ENCODE peak calls at places on chromosomes 16 and 17, in nine cellular contexts. P is transverse colon, R is ovary, Y is suprapubic skin, C is H1, V is sigmoid colon, A is A549, T is stomach, Z is K562. K is an unnamed sample.

GRCh38 chr17:41026668-41027471 is at the start of gene KRTAP1-5:
- DNase-seq in P (no peak), R (no peak), Y (no peak), C (no peak), V (no peak), A (no peak), T (no peak), Z (no peak), K (no peak)

GRCh38 chr16:4293822-4294457 is 21.1 kb upstream of the TFAP4 start:
- DNase-seq in P (no peak), R (peak; percentile 61), Y (no peak), C (no peak), V (peak; percentile 84), A (peak; percentile 50), T (peak; percentile 58), Z (peak; percentile 6), K (no peak)

GRCh38 chr16:48609453-48610023 is 442 bp downstream of the N4BP1 start:
- DNase-seq in P (peak; percentile 61), R (no peak), Y (no peak), C (no peak), V (peak; percentile 82), A (peak; percentile 48), T (peak; percentile 70), Z (no peak), K (no peak)

GRCh38 chr16:24189941-24190340 is 66.2 kb upstream of the CACNG3 start:
- DNase-seq in P (no peak), R (no peak), Y (no peak), C (no peak), V (no peak), A (no peak), T (no peak), Z (no peak), K (no peak)

GRCh38 chr17:18248300-18248731 is 10.2 kb downstream of the FLII start:
- DNase-seq in P (peak; percentile 67), R (peak; percentile 72), Y (no peak), C (no peak), V (peak; percentile 81), A (peak; percentile 98), T (peak; percentile 67), Z (peak; percentile 77), K (no peak)

GRCh38 chr17:35609831-35610230 is 22.7 kb downstream of the AP2B1 start:
- DNase-seq in P (no peak), R (no peak), Y (no peak), C (no peak), V (no peak), A (no peak), T (no peak), Z (no peak), K (no peak)

GRCh38 chr17:20120835-20121234 is 111.7 kb downstream of the SPECC1 start:
- DNase-seq in P (no peak), R (no peak), Y (no peak), C (no peak), V (no peak), A (no peak), T (no peak), Z (no peak), K (no peak)

GRCh38 chr16:70683146-70683944 is 2.5 kb downstream of the MTSS2 start:
- DNase-seq in P (no peak), R (no peak), Y (no peak), C (no peak), V (no peak), A (no peak), T (no peak), Z (no peak), K (no peak)

GRCh38 chr17:74252272-74252671 is 21.8 kb upstream of the DNAI2 start:
- DNase-seq in P (no peak), R (no peak), Y (no peak), C (no peak), V (no peak), A (no peak), T (no peak), Z (no peak), K (no peak)

GRCh38 chr17:57090560-57091185 is 5.6 kb downstream of the AKAP1 start:
- DNase-seq in P (no peak), R (no peak), Y (peak; percentile 50), C (no peak), V (no peak), A (no peak), T (no peak), Z (no peak), K (no peak)

GRCh38 chr17:57086069-57086930 is 1.3 kb downstream of the AKAP1 start:
- DNase-seq in P (peak; percentile 83), R (no peak), Y (no peak), C (no peak), V (peak; percentile 75), A (peak; percentile 79), T (peak; percentile 50), Z (peak; percentile 31), K (no peak)

GRCh38 chr17:57089391-57089790 is 4.3 kb downstream of the AKAP1 start:
- DNase-seq in P (no peak), R (no peak), Y (no peak), C (no peak), V (no peak), A (no peak), T (no peak), Z (no peak), K (no peak)

GRCh38 chr17:57085448-57086068 is 512 bp downstream of the AKAP1 start:
- DNase-seq in P (peak; percentile 88), R (peak; percentile 57), Y (peak; percentile 85), C (no peak), V (peak; percentile 84), A (peak; percentile 72), T (peak; percentile 80), Z (peak; percentile 74), K (peak; percentile 22)

GRCh38 chr17:57088298-57088697 is 3.3 kb downstream of the AKAP1 start:
- DNase-seq in P (no peak), R (no peak), Y (no peak), C (no peak), V (no peak), A (no peak), T (no peak), Z (no peak), K (no peak)
- H3K4me1 ChIP-seq in P (peaks cover 53% of the 10 kb centered on the region), R (peaks cover 16% of the 10 kb centered on the region), Y (peaks cover 45% of the 10 kb centered on the region), C (peaks cover 39% of the 10 kb centered on the region), V (peaks cover 78% of the 10 kb centered on the region), A (peaks cover 23% of the 10 kb centered on the region), T (peaks cover 69% of the 10 kb centered on the region), Z (peaks cover 36% of the 10 kb centered on the region), K (no peaks in the 10 kb centered on the region)

DNA sequence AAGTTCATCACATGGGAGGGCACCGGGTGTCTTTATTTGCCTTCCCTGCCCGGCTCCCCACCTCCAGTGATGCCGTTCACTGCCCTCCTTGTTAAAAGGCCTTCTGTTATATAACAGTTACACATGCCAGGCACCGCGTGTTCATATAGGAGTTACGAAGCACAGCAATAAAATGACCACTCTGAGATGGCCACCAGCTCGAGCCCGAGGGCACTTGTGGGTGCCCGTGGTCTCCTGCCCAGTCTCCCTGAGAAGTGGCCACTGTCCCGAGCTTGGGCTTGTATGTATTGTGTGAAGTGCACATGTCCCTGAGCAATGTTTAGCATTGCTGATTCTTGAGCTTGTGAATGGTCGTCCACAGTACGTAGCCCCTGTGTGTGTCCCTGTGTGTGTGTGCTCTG is 355.6 kb downstream of the SEC14L1 start:
- DNase-seq in P (peak; percentile 5), R (no peak), Y (peak; percentile 74), C (no peak), V (peak; percentile 65), A (no peak), T (no peak), Z (no peak), K (no peak)
- H3K27ac ChIP-seq in P (no peak overlapping the region), R (no peak overlapping the region), Y (no peak overlapping the region), C (peak overlapping the region; percentile 6), V (no peak overlapping the region), A (no peak overlapping the region), T (no peak overlapping the region), Z (no peak overlapping the region), K (no peak overlapping the region)

GRCh38 chr17:78724999-78725398 is 57.1 kb downstream of the CYTH1 start:
- DNase-seq in P (no peak), R (no peak), Y (no peak), C (no peak), V (no peak), A (no peak), T (no peak), Z (no peak), K (no peak)

GRCh38 chr17:78722101-78722761 is 59.8 kb downstream of the CYTH1 start:
- DNase-seq in P (peak; percentile 63), R (no peak), Y (no peak), C (no peak), V (peak; percentile 77), A (no peak), T (no peak), Z (no peak), K (no peak)

GRCh38 chr17:78724544-78724943 is 57.5 kb downstream of the CYTH1 start:
- DNase-seq in P (no peak), R (no peak), Y (no peak), C (no peak), V (no peak), A (no peak), T (peak; percentile 45), Z (no peak), K (no peak)

GRCh38 chr17:78723957-78724356 is 58.1 kb downstream of the CYTH1 start:
- DNase-seq in P (no peak), R (no peak), Y (no peak), C (no peak), V (no peak), A (no peak), T (no peak), Z (no peak), K (no peak)

DNA sequence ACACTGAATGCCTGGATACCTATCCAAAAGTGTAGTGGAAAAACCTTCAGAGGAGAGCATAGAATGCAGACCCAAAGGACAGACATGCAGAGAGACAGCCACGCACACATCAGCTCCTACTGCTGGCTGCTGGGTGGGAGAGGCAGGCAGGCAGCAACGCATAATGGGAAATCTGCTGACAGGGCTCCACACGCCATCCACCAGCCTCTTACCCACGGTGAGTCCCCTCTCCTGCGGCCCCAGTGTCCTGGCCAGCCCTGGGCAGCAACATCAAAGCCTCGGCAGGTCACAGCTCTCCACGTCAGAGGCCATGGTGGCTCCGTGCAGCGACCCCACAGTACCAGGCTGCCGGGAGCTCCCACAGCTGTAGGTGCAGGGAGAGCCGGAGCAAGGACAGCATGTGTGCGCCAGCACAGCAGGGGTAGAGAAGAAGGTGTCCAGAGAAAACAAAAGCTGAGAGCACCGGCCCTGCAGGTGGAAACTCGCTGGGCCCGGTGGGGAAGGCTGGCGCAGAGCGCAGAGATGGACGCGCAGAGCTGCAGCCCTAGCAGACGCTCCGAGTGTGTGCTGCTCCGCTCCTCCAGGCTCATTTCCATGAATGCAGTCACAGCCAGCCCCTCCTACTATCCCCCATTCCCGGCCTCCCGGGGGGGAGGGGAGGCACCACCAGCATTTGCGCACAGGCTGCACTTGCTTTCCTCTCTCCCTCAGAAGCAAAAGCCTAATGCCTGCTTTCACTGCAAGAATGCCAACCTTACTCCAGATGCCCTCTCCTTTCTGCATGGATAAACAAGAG is 58.9 kb downstream of the CYTH1 start:
- DNase-seq in P (peak; percentile 41), R (peak; percentile 66), Y (no peak), C (no peak), V (peak; percentile 89), A (no peak), T (no peak), Z (no peak), K (no peak)
- TF ChIP-seq EP300 in P (no peak), R (no peak), Y (no peak), C (no peak), V (no peak), A (no peak), T (no peak), Z (no peak), K (no peak)

DNA sequence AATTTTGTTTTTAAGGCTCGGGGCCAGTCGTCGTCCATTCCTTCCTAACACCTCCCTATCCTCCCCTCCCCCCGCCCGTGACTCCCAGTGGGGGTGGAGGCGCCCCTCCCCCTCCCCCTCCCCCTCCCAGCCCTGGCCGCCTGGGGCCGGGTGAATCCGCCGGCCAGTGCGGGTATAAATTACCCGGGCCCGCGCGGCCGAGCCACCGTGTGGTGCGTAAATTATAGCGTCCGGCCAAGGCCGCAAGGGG is 2.0 kb upstream of the GSE1 start:
- DNase-seq in P (no peak), R (peak; percentile 39), Y (no peak), C (no peak), V (no peak), A (no peak), T (no peak), Z (peak; percentile 74), K (no peak)
- H3K4me1 ChIP-seq in P (peaks cover 91% of the 10 kb centered on the region), R (peaks cover 30% of the 10 kb centered on the region), Y (peaks cover 74% of the 10 kb centered on the region), C (peaks cover 46% of the 10 kb centered on the region), V (peaks cover 91% of the 10 kb centered on the region), A (peaks cover 27% of the 10 kb centered on the region), T (peaks cover 93% of the 10 kb centered on the region), Z (peaks cover 56% of the 10 kb centered on the region), K (no peaks in the 10 kb centered on the region)

K was measured in tibial nerve.